ENCODE peak calls at places on chromosomes 5 and 9, in seven cellular contexts. P is CD8-positive, alpha-beta T cell; O is tibial artery; K is pancreas; B is naive thymus-derived CD4-positive, alpha-beta T cell; H is fibroblast of lung; F is A549. J is an unnamed sample. For H3K4me1, the result is how much of the 10 kb centered on the place peaks cover.

GRCh38 chr9:134563397-134563796 is 78.2 kb upstream of the COL5A1 start:
- DNase-seq in P (no peak), O (no peak), K (no peak), B (no peak), H (no peak), F (no peak), J (no peak)

GRCh38 chr5:135092476-135092875 is 58.4 kb upstream of the PITX1 start:
- DNase-seq in P (no peak), O (peak), K (no peak), B (no peak), H (no peak), F (no peak), J (no peak)

GRCh38 chr5:22541037-22541436 is 312.1 kb downstream of the CDH12 start:
- DNase-seq in P (no peak), O (no peak), K (peak), B (no peak), H (no peak), F (no peak), J (no peak)

GRCh38 chr9:33408087-33408486 is 5.7 kb upstream of the AQP7 start:
- DNase-seq in P (no peak), O (no peak), K (no peak), B (no peak), H (no peak), F (no peak), J (no peak)

GRCh38 chr5:167821096-167821590 is 470.3 kb upstream of the WWC1 start:
- DNase-seq in P (no peak), O (no peak), K (no peak), B (no peak), H (no peak), F (no peak), J (no peak)

GRCh38 chr5:7926296-7926695 is 57.3 kb downstream of the MTRR start:
- DNase-seq in P (no peak), O (no peak), K (no peak), B (no peak), H (peak), F (no peak), J (no peak)

GRCh38 chr5:102754499-102755424 is at the start of gene PAM:
- DNase-seq in P (peak), O (peak), K (peak), B (peak), H (peak), F (peak), J (peak)

GRCh38 chr5:80816590-80816989 is 143.6 kb upstream of the RASGRF2 start:
- DNase-seq in P (no peak), O (no peak), K (no peak), B (no peak), H (no peak), F (no peak), J (no peak)

GRCh38 chr5:142817031-142817430 is 46.9 kb downstream of the ARHGAP26 start:
- DNase-seq in P (no peak), O (no peak), K (no peak), B (no peak), H (no peak), F (no peak), J (no peak)

GRCh38 chr9:131478421-131478868 is 24.3 kb upstream of the POMT1 start:
- DNase-seq in P (peak), O (no peak), K (peak), B (peak), H (peak), F (peak), J (peak)

GRCh38 chr5:1937590-1937989 is 54.9 kb upstream of the IRX4 start:
- DNase-seq in P (no peak), O (no peak), K (no peak), B (no peak), H (no peak), F (no peak), J (no peak)

GRCh38 chr9:104808030-104808614 is 44.2 kb downstream of the NIPSNAP3B start:
- DNase-seq in P (no peak), O (no peak), K (no peak), B (no peak), H (peak), F (peak), J (no peak)

GRCh38 chr5:32076699-32077695 is 97.1 kb downstream of the GOLPH3 start:
- DNase-seq in P (peak), O (no peak), K (no peak), B (peak), H (peak), F (peak), J (no peak)

GRCh38 chr5:88140396-88140862 is 128.2 kb downstream of the TMEM161B start:
- DNase-seq in P (no peak), O (no peak), K (peak), B (no peak), H (peak), F (no peak), J (no peak)

GRCh38 chr9:127732444-127732843 is 2.6 kb downstream of the TOR2A start:
- DNase-seq in P (no peak), O (no peak), K (no peak), B (no peak), H (no peak), F (no peak), J (no peak)

GRCh38 chr5:134738963-134739661 is 764 bp downstream of the CAMLG start:
- DNase-seq in P (peak), O (no peak), K (no peak), B (peak), H (peak), F (peak), J (no peak)

GRCh38 chr5:124927735-124928134 is 181.3 kb upstream of the ZNF608 start:
- DNase-seq in P (no peak), O (no peak), K (no peak), B (no peak), H (peak), F (no peak), J (no peak)

GRCh38 chr9:70987986-70988385 is 133.4 kb downstream of the TRPM3 start:
- DNase-seq in P (no peak), O (no peak), K (no peak), B (no peak), H (peak), F (no peak), J (no peak)
- H3K4me1 ChIP-seq in P (under half), O (under half), K (under half), B (under half), H (under half), F (under half), J (under half)

DNA sequence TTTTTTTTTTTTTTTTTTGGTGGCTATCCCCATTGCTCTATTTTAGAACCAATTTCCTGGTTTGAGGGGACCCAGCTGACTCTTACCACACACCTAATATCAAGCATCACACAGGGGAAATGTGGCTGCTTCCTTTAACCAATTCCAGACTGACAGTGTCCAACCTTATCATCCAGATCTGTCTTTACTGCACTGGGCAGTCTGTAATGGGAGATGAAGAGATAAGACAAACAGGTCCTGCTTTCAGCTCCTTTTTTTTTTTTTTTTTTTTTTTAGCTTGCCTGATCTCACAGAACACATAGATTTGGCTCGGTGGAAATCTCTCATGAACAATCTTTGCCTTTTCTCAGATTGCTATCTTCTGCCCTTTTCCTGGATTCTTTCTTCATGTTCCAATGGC is 198.8 kb upstream of the TYRP1 start:
- DNase-seq in P (no peak), O (no peak), K (no peak), B (no peak), H (no peak), F (no peak), J (no peak)
- H3K27ac ChIP-seq in P (no peak), O (no peak), K (no peak), B (no peak), H (no peak), F (no peak), J (no peak)

DNA sequence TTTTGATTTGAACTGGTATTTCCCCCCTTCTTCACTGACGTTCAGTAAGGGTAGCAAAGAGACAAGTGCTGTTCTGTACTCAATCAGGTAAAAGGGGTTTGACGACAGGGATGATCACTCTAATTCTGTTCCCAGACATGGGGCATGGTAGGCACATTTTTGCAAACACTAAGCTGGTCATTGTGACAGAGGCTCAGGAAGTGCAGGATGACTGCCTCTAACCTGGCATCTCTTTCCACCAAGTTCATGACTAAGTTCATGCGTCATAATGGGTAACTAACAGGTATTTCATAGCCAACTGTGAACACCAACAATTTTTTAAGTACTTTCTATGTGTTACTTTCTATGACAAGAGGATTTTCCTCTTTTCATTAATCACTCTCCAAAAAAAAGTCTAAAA is 166.5 kb downstream of the MAPKAP1 start:
- DNase-seq in P (no peak), O (no peak), K (no peak), B (no peak), H (peak), F (peak), J (no peak)
- H3K4me1 ChIP-seq in P (under half), O (under half), K (under half), B (under half), H (under half), F (half or more), J (under half)

GRCh38 chr5:148535190-148535589 is 119.1 kb downstream of the HTR4 start:
- DNase-seq in P (no peak), O (no peak), K (no peak), B (no peak), H (no peak), F (no peak), J (no peak)
- H3K27ac ChIP-seq in P (no peak), O (no peak), K (no peak), B (no peak), H (no peak), F (no peak), J (no peak)